ENCODE peak calls at places on chromosomes 11 and 22, in six cellular contexts. B is germinal center; V is stimulated activated CD8-positive, alpha-beta memory T cell treated with anti-CD3 and anti-CD28 coated beads, Interleukin-12 subunit alpha, Interleukin-12 subunit beta, amount 100 ng/mL, for 1 hour; O is posterior cingulate gyrus; T is fibroblast of lung; P is IMR-90. S is an unnamed sample.

GRCh38 chr22:22670076-22670795 is 25.8 kb downstream of the GGTLC2 start:
- DNase-seq in B (no peak), V (no peak), O (no peak), T (no peak), P (no peak), S (no peak)

GRCh38 chr22:35477911-35478582 is 62.6 kb upstream of the RASD2 start:
- DNase-seq in B (no peak), V (no peak), O (peak; percentile 48), T (peak; percentile 92), P (peak; percentile 91), S (no peak)

GRCh38 chr11:46315033-46315738 is 32.1 kb upstream of the DGKZ start:
- DNase-seq in B (peak; percentile 86), V (peak; percentile 59), O (no peak), T (peak; percentile 83), P (peak; percentile 71), S (peak; percentile 73)

GRCh38 chr11:74006743-74007304 is 2.1 kb downstream of the UCP3 start:
- DNase-seq in B (no peak), V (no peak), O (peak; percentile 3), T (no peak), P (no peak), S (no peak)

GRCh38 chr11:44760917-44761545 is 34.3 kb downstream of the TSPAN18 start:
- DNase-seq in B (no peak), V (no peak), O (no peak), T (peak; percentile 83), P (peak; percentile 96), S (no peak)

GRCh38 chr22:45452565-45453449 is 39.3 kb downstream of the RIBC2 start:
- DNase-seq in B (no peak), V (no peak), O (peak; percentile 55), T (peak; percentile 58), P (peak; percentile 67), S (no peak)

GRCh38 chr22:30694171-30694637 is 470 bp upstream of the OSBP2 start:
- DNase-seq in B (peak; percentile 42), V (peak; percentile 25), O (peak; percentile 91), T (peak; percentile 43), P (peak; percentile 35), S (peak; percentile 42)

GRCh38 chr11:88555018-88555828 is 217.7 kb upstream of the CTSC start:
- DNase-seq in B (no peak), V (no peak), O (no peak), T (peak; percentile 99), P (peak; percentile 99), S (no peak)

GRCh38 chr11:1047576-1048156 is 11.1 kb upstream of the MUC6 start:
- DNase-seq in B (no peak), V (no peak), O (peak; percentile 32), T (no peak), P (no peak), S (no peak)

GRCh38 chr11:94888204-94888603 is 85.2 kb downstream of the CWC15 start:
- DNase-seq in B (no peak), V (no peak), O (no peak), T (no peak), P (no peak), S (no peak)

GRCh38 chr11:83521647-83522596 is 235.8 kb upstream of the CCDC90B start:
- DNase-seq in B (no peak), V (no peak), O (no peak), T (peak; percentile 36), P (peak; percentile 31), S (no peak)

S was measured in memory B cell.